ENCODE peak calls at places on chromosomes 1 and 21, in four cellular contexts. H is left lung, K is adrenal gland, R is PC-9. U is an unnamed sample.

GRCh38 chr1:53378061-53378460 is 50.2 kb upstream of the LRP8 start:
- DNase-seq in K (no peak), H (peak), R (no peak), U (peak)

GRCh38 chr1:207004931-207005830 is 27.4 kb downstream of the C1orf116 start:
- DNase-seq in R (peak), K (peak), H (peak), U (peak)

GRCh38 chr1:48817505-48818114 is 40.9 kb upstream of the BEND5 start:
- DNase-seq in R (peak), K (peak), H (peak), U (peak)

GRCh38 chr1:91583326-91583755 is 82.7 kb downstream of the CDC7 start:
- DNase-seq in K (no peak), H (no peak), R (no peak), U (no peak)

GRCh38 chr1:211951856-211952255 is 83.5 kb downstream of the INTS7 start:
- DNase-seq in R (peak), K (no peak), H (no peak), U (no peak)

GRCh38 chr1:43038232-43038929 is 79.7 kb upstream of the SLC2A1 start:
- DNase-seq in K (no peak), H (no peak), R (no peak), U (no peak)

GRCh38 chr21:36171741-36172331 is 15.2 kb downstream of the DOP1B start:
- DNase-seq in K (no peak), H (no peak), R (no peak), U (no peak)

GRCh38 chr1:44359234-44359937 is 4.3 kb upstream of the ERI3 start:
- DNase-seq in K (no peak), H (no peak), R (peak), U (no peak)

GRCh38 chr1:212955098-212955497 is 4.8 kb downstream of the VASH2 start:
- DNase-seq in R (no peak), H (no peak), K (no peak), U (no peak)

GRCh38 chr21:46064870-46065214 is 33.1 kb upstream of the COL6A2 start:
- DNase-seq in H (no peak), R (no peak), K (no peak), U (peak)

GRCh38 chr1:150619576-150620509 is 9.6 kb downstream of the ENSA start:
- DNase-seq in R (peak), K (peak), H (peak), U (peak)

GRCh38 chr21:39461419-39461818 is 9.6 kb downstream of the SH3BGR start:
- DNase-seq in H (no peak), K (no peak), R (no peak), U (no peak)

GRCh38 chr1:206122686-206123085 is 5.5 kb upstream of the AVPR1B start:
- DNase-seq in H (no peak), K (no peak), R (no peak), U (no peak)

GRCh38 chr1:12549460-12550349 is 68.3 kb downstream of the DHRS3 start:
- DNase-seq in H (peak), K (peak), R (peak), U (peak)

GRCh38 chr1:74579425-74579824 is 67.0 kb upstream of the LRRC53 start:
- DNase-seq in K (no peak), H (no peak), R (no peak), U (no peak)

GRCh38 chr21:29985866-29986265 is 46.1 kb upstream of the GRIK1 start:
- DNase-seq in K (no peak), H (no peak), R (no peak), U (no peak)

GRCh38 chr1:67791686-67792475 is 41.4 kb downstream of the GNG12 start:
- DNase-seq in R (peak), H (no peak), K (peak), U (peak)

GRCh38 chr1:212529211-212529731 is 79.3 kb upstream of the ATF3 start:
- DNase-seq in H (no peak), R (no peak), K (peak), U (no peak)

GRCh38 chr21:21226472-21226871 is 228.3 kb downstream of the NCAM2 start:
- DNase-seq in R (no peak), H (no peak), K (no peak), U (no peak)

GRCh38 chr1:68232354-68233148 is at the start of gene WLS:
- DNase-seq in K (peak), R (peak), H (peak), U (peak)

GRCh38 chr1:94726981-94727685 is 93.0 kb upstream of the SLC44A3 start:
- DNase-seq in R (no peak), K (no peak), H (no peak), U (no peak)

GRCh38 chr1:6489799-6490180 is 1.7 kb downstream of the PLEKHG5 start:
- DNase-seq in K (peak), H (peak), R (peak), U (peak)

GRCh38 chr1:226580625-226581270 is 32.2 kb downstream of the STUM start:
- DNase-seq in H (no peak), K (no peak), R (no peak), U (no peak)

GRCh38 chr1:225700889-225701465 is 48.1 kb upstream of the ENAH start:
- DNase-seq in K (no peak), H (no peak), R (no peak), U (peak)

GRCh38 chr1:92411511-92411910 is 75.2 kb downstream of the GFI1 start:
- DNase-seq in K (no peak), R (no peak), H (no peak), U (no peak)

DNA sequence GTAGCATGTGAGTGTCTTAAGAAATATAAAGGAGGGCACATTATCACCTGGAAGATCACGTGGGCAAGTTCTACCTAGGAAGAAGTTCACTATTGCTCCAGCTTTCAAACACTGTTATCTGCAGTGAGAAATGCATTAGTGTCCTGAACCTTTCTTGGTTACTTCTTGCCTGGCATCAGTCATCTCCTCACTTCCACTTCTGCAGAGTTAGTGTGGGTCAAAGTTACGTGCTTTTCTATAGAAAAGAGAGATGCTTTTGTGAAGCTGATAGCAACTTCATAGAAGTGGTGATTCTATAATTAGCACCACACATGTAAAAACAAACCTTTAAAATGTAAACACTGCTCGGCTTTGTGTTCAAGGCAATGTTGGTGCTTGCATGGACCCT is 57.2 kb downstream of the MRPS6 start:
- DNase-seq in K (no peak), R (no peak), H (no peak), U (peak)
- H3K4me3 ChIP-seq in K (no peak), R (no peak), H (no peak), U (no peak)

GRCh38 chr1:46617833-46618232 is 1.2 kb upstream of the MOB3C start:
- DNase-seq in R (no peak), K (no peak), H (no peak), U (no peak)
- H3K4me3 ChIP-seq in R (no peak), K (no peak), H (no peak), U (no peak)

GRCh38 chr1:39178541-39179431 is 25.7 kb upstream of the MACF1 start:
- DNase-seq in H (no peak), R (peak), K (peak), U (peak)
- H3K4me3 ChIP-seq in H (no peak), R (peak), K (no peak), U (no peak)

GRCh38 chr1:222454196-222454595 is 93.7 kb downstream of the HHIPL2 start:
- DNase-seq in K (no peak), H (no peak), R (no peak), U (no peak)

GRCh38 chr1:222457084-222457483 is 90.8 kb downstream of the HHIPL2 start:
- DNase-seq in K (no peak), R (no peak), H (no peak), U (no peak)

GRCh38 chr1:222457513-222457912 is 90.4 kb downstream of the HHIPL2 start:
- DNase-seq in R (no peak), H (no peak), K (no peak), U (no peak)

GRCh38 chr1:222454782-222455181 is 93.1 kb downstream of the HHIPL2 start:
- DNase-seq in K (peak), H (no peak), R (no peak), U (no peak)

DNA sequence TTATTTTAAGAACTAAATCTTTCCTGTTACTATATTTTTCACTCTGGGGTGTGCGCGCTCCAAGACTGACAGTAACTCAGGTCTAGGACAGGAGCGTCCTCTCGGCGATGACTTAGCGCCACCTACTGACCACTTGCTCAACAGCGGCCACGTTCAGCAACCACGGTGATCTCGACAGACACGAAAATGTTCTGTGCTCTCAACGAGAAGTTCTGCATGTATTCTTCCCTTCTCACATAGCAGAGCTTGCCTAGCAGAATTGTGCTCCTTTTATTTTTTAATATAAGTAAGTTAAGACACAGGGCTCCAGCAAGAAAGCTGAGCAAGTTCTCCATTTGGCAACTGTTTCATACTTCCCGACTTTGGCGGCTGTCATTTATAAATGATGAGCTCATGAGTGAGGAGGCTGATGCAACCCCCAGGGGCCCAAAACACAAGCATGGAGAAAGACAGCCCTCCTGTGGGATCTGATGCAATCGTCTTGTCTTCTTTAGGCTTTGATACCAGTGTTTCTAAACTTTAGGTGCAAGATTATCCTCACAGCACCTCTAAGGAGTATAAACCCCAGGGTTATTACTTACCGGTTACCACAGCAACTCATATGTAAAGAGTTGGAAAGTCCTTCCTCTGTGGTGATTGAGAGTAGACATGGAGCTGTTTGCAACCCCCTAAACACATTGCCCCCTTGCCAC is 92.6 kb downstream of the HHIPL2 start:
- DNase-seq in R (peak), K (peak), H (peak), U (peak)
- H3K4me3 ChIP-seq in R (peak), K (no peak), H (no peak), U (peak)